ENCODE peak calls at places on chromosomes 7 and 10, in seven cellular contexts. A is MCF 10A, H is natural killer cell, U is BJ, C is GM12864, W is type B pancreatic cell, O is AG10803. N is an unnamed sample.

GRCh38 chr10:119206603-119207366 is 586 bp upstream of the GRK5 start:
- DNase-seq in A (peak), H (peak), U (no peak), C (no peak), W (peak), O (peak), N (no peak)

GRCh38 chr7:127353897-127354296 is 38.6 kb downstream of the ZNF800 start:
- DNase-seq in A (no peak), H (no peak), U (no peak), C (no peak), W (no peak), O (no peak), N (no peak)

GRCh38 chr10:83922246-83922860 is 217.0 kb upstream of the GHITM start:
- DNase-seq in A (peak), H (no peak), U (no peak), C (no peak), W (no peak), O (no peak), N (no peak)

GRCh38 chr7:26958834-26959233 is 94.4 kb upstream of the SKAP2 start:
- DNase-seq in A (peak), H (no peak), U (peak), C (no peak), W (no peak), O (peak), N (no peak)

GRCh38 chr7:83413425-83413824 is 235.5 kb downstream of the SEMA3E start:
- DNase-seq in A (peak), H (no peak), U (no peak), C (no peak), W (no peak), O (peak), N (no peak)

GRCh38 chr10:72353963-72354355 is 760 bp downstream of the DNAJB12 start:
- DNase-seq in A (peak), H (no peak), U (no peak), C (no peak), W (no peak), O (peak), N (no peak)

GRCh38 chr10:66924674-66925345 is 1.0 kb upstream of the LRRTM3 start:
- DNase-seq in A (no peak), H (no peak), U (no peak), C (no peak), W (no peak), O (no peak), N (no peak)

GRCh38 chr7:43232376-43232775 is 119.9 kb downstream of the HECW1 start:
- DNase-seq in A (no peak), H (no peak), U (no peak), C (no peak), W (no peak), O (no peak), N (no peak)

GRCh38 chr7:152313879-152314604 is 121.8 kb downstream of the KMT2C start:
- DNase-seq in A (peak), H (no peak), U (peak), C (no peak), W (no peak), O (peak), N (peak)

GRCh38 chr10:103145860-103146466 is 47.1 kb downstream of the NT5C2 start:
- DNase-seq in A (peak), H (no peak), U (peak), C (no peak), W (no peak), O (peak), N (peak)

GRCh38 chr7:68978710-68979109 is 619.6 kb upstream of the AUTS2 start:
- DNase-seq in A (no peak), H (no peak), U (no peak), C (no peak), W (no peak), O (no peak), N (no peak)

GRCh38 chr7:155965010-155965409 is 152.7 kb upstream of the SHH start:
- DNase-seq in A (peak), H (no peak), U (no peak), C (no peak), W (no peak), O (no peak), N (no peak)

GRCh38 chr10:92124524-92125168 is 166.2 kb downstream of the CPEB3 start:
- DNase-seq in A (peak), H (no peak), U (no peak), C (no peak), W (no peak), O (peak), N (peak)

GRCh38 chr10:7082967-7083366 is 327.9 kb downstream of the SFMBT2 start:
- DNase-seq in A (no peak), H (no peak), U (no peak), C (no peak), W (no peak), O (peak), N (no peak)

GRCh38 chr10:24790599-24790998 is 66.9 kb upstream of the ARHGAP21 start:
- DNase-seq in A (no peak), H (no peak), U (no peak), C (no peak), W (no peak), O (no peak), N (no peak)

GRCh38 chr7:152667900-152668440 is 8.0 kb downstream of the XRCC2 start:
- DNase-seq in A (peak), H (no peak), U (no peak), C (no peak), W (no peak), O (no peak), N (no peak)

GRCh38 chr7:40899651-40900507 is 765.1 kb downstream of the SUGCT start:
- DNase-seq in A (peak), H (no peak), U (peak), C (no peak), W (no peak), O (no peak), N (no peak)

GRCh38 chr7:100101016-100101862 is at the start of the genes AP4M1 and MCM7:
- DNase-seq in A (peak), H (peak), U (peak), C (peak), W (peak), O (peak), N (peak)

GRCh38 chr7:100682991-100683658 is 9.6 kb downstream of the GNB2 start:
- DNase-seq in A (no peak), H (no peak), U (no peak), C (no peak), W (no peak), O (no peak), N (no peak)

GRCh38 chr10:96511044-96511945 is 2.4 kb downstream of the TLL2 start:
- DNase-seq in A (peak), H (no peak), U (no peak), C (no peak), W (no peak), O (peak), N (no peak)

GRCh38 chr7:2106920-2107319 is 125.8 kb downstream of the MAD1L1 start:
- DNase-seq in A (peak), H (no peak), U (no peak), C (no peak), W (no peak), O (peak), N (no peak)

GRCh38 chr7:40780431-40780830 is 645.6 kb downstream of the SUGCT start:
- DNase-seq in A (no peak), H (no peak), U (no peak), C (no peak), W (no peak), O (no peak), N (no peak)

GRCh38 chr10:71661060-71661622 is 58.4 kb downstream of the C10orf105 start:
- DNase-seq in A (no peak), H (no peak), U (no peak), C (no peak), W (no peak), O (no peak), N (no peak)

GRCh38 chr10:131277969-131278368 is 33.6 kb downstream of the TCERG1L start:
- DNase-seq in A (no peak), H (no peak), U (no peak), C (no peak), W (no peak), O (no peak), N (no peak)

GRCh38 chr7:83150310-83150709 is 12.4 kb downstream of the PCLO start:
- DNase-seq in A (no peak), H (no peak), U (no peak), C (no peak), W (no peak), O (no peak), N (no peak)

GRCh38 chr10:10605551-10606081 is 412.1 kb upstream of the CELF2 start:
- DNase-seq in A (peak), H (no peak), U (peak), C (no peak), W (no peak), O (peak), N (peak)

GRCh38 chr7:106216517-106217088 is 68.2 kb downstream of the NAMPT start:
- DNase-seq in A (peak), H (no peak), U (peak), C (no peak), W (no peak), O (peak), N (peak)

GRCh38 chr7:51316666-51317581 is at the start of gene COBL:
- DNase-seq in A (peak), H (no peak), U (no peak), C (no peak), W (no peak), O (no peak), N (no peak)

GRCh38 chr7:151428393-151429231 is 11.3 kb downstream of the CRYGN start:
- DNase-seq in A (no peak), H (no peak), U (peak), C (no peak), W (no peak), O (peak), N (peak)

GRCh38 chr7:1967512-1968396 is 265.0 kb downstream of the MAD1L1 start:
- DNase-seq in A (no peak), H (no peak), U (no peak), C (no peak), W (no peak), O (no peak), N (no peak)

GRCh38 chr10:52755297-52756062 is 17.1 kb downstream of the MBL2 start:
- DNase-seq in A (peak), H (no peak), U (peak), C (no peak), W (no peak), O (peak), N (peak)

GRCh38 chr7:54678763-54679396 is 80.1 kb downstream of the SEC61G start:
- DNase-seq in A (no peak), H (no peak), U (no peak), C (no peak), W (no peak), O (no peak), N (no peak)
- TF ChIP-seq CTCF in A (peak), H (no peak), U (no peak), C (no peak), W (peak), O (no peak), N (no peak)

DNA sequence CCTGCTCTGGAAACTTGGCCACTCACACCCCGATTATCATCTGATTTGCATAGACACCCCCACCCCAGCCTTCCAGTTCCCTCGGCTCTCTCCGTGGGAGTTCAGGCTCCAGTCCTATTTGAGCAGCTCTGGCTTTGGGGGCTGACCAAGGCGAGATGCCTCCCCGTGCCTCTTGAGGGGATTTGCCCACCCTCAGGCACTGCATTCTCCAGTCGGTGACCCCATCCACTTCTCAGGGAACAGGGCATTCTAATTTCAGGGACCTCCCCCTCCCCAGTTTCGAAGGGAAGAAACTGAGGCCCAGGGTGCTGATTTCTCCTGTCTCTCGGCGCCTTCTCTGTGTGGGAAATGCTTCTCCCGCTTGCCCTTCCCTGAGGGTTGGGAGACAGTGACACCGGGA is 35.7 kb upstream of the PAX2 start:
- DNase-seq in A (no peak), H (no peak), U (no peak), C (no peak), W (no peak), O (no peak), N (no peak)
- TF ChIP-seq CTCF in A (no peak), H (no peak), U (no peak), C (no peak), W (no peak), O (no peak), N (no peak)

DNA sequence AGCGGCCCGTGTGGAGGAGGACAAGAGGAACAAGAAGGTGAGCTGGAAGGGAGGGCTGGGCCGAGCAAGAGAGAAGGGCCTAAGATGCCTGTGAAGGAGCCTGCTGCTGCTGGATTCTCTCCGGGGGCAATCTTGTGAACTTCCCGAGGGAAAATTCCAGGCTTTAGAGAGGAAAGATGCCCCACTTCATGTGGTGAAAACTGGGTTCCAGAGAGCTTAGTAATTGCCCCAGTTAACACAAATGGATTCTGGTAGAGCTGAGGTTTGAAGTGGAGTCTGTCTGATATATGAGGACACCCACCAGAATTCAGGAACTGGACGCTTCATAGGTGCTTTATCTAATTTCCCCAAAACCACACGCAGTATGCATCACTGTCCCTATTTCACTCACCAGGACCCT is 114.1 kb upstream of the ZMIZ1 start:
- DNase-seq in A (no peak), H (no peak), U (no peak), C (no peak), W (no peak), O (no peak), N (no peak)
- TF ChIP-seq CTCF in A (no peak), H (no peak), U (no peak), C (no peak), W (no peak), O (no peak), N (no peak)

GRCh38 chr10:178208-178607 is 43.0 kb downstream of the ZMYND11 start:
- DNase-seq in A (peak), H (no peak), U (no peak), C (no peak), W (no peak), O (peak), N (peak)
- TF ChIP-seq CTCF in A (peak), H (peak), U (peak), C (peak), W (peak), O (peak), N (peak)

GRCh38 chr10:133124357-133125211 is 35.4 kb upstream of the KNDC1 start:
- DNase-seq in A (no peak), H (peak), U (no peak), C (no peak), W (no peak), O (peak), N (no peak)
- TF ChIP-seq CTCF in A (no peak), H (peak), U (peak), C (peak), W (peak), O (peak), N (peak)